ENCODE peak calls at places on chromosomes 11 and 22, in five cellular contexts. E is SK-N-DZ, S is stomach, R is GM12878, D is RPMI7951. M is an unnamed sample.
A peak's percentile ranks its signal among the peaks of the same experiment; 100 is the strongest.

GRCh38 chr11:67389477-67389876 is 2.3 kb upstream of the RAD9A start:
- DNase-seq in E (peak; percentile 51), S (peak; percentile 67), R (no peak), D (no peak), M (peak; percentile 71)

GRCh38 chr11:75469785-75470405 is 36.9 kb upstream of the KLHL35 start:
- DNase-seq in E (no peak), S (no peak), R (no peak), D (no peak), M (no peak)

GRCh38 chr11:124793466-124794278 is 6.5 kb downstream of the MSANTD2 start:
- DNase-seq in E (peak; percentile 9), S (no peak), R (no peak), D (peak; percentile 48), M (no peak)

GRCh38 chr11:35321532-35322320 is 97.6 kb downstream of the SLC1A2 start:
- DNase-seq in E (no peak), S (no peak), R (no peak), D (peak; percentile 85), M (no peak)

GRCh38 chr11:119169272-119169719 is 771 bp downstream of the NLRX1 start:
- DNase-seq in E (no peak), S (peak; percentile 33), R (no peak), D (peak; percentile 14), M (no peak)

GRCh38 chr22:45336971-45337431 is 27.3 kb downstream of the FAM118A start:
- DNase-seq in E (no peak), S (peak; percentile 84), R (no peak), D (no peak), M (no peak)

GRCh38 chr22:50357756-50358155 is 14.6 kb downstream of the PPP6R2 start:
- DNase-seq in E (no peak), S (no peak), R (no peak), D (no peak), M (no peak)

GRCh38 chr11:130403301-130403804 is 25.1 kb downstream of the ADAMTS8 start:
- DNase-seq in E (peak; percentile 32), S (no peak), R (no peak), D (peak; percentile 54), M (no peak)

GRCh38 chr22:20420157-20420842 is 17.3 kb downstream of the SCARF2 start:
- DNase-seq in E (no peak), S (no peak), R (no peak), D (no peak), M (peak; percentile 36)

GRCh38 chr11:111555255-111555654 is 14.7 kb downstream of the LAYN start:
- DNase-seq in E (no peak), S (no peak), R (no peak), D (peak; percentile 73), M (no peak)

GRCh38 chr11:111378773-111379499 is at the start of gene POU2AF1:
- DNase-seq in E (no peak), S (no peak), R (peak; percentile 82), D (peak; percentile 69), M (peak; percentile 92)

GRCh38 chr22:28819253-28820096 is 19.1 kb upstream of the XBP1 start:
- DNase-seq in E (no peak), S (peak; percentile 86), R (no peak), D (no peak), M (no peak)

GRCh38 chr11:134330611-134331564 is 900 bp upstream of the GLB1L2 start:
- DNase-seq in E (no peak), S (no peak), R (no peak), D (no peak), M (no peak)

GRCh38 chr11:59271247-59271755 is 58.6 kb upstream of the MPEG1 start:
- DNase-seq in E (no peak), S (no peak), R (no peak), D (no peak), M (no peak)

GRCh38 chr11:13119928-13120520 is 110.9 kb downstream of the RASSF10 start:
- DNase-seq in E (no peak), S (no peak), R (no peak), D (no peak), M (no peak)

GRCh38 chr11:44286268-44286880 is 23.6 kb downstream of the ALX4 start:
- DNase-seq in E (peak; percentile 42), S (peak; percentile 41), R (peak; percentile 2), D (peak; percentile 34), M (peak; percentile 18)

GRCh38 chr22:49760280-49760629 is 67.4 kb downstream of the BRD1 start:
- DNase-seq in E (no peak), S (no peak), R (peak; percentile 40), D (no peak), M (no peak)

GRCh38 chr11:75465701-75466531 is 32.9 kb upstream of the KLHL35 start:
- DNase-seq in E (no peak), S (no peak), R (no peak), D (no peak), M (no peak)

GRCh38 chr11:114298701-114299090 is 2.5 kb downstream of the NNMT start:
- DNase-seq in E (no peak), S (no peak), R (no peak), D (no peak), M (no peak)

GRCh38 chr11:115701284-115701875 is 197.2 kb upstream of the CADM1 start:
- DNase-seq in E (no peak), S (no peak), R (no peak), D (no peak), M (no peak)

GRCh38 chr11:13042873-13043338 is 33.8 kb downstream of the RASSF10 start:
- DNase-seq in E (no peak), S (no peak), R (no peak), D (no peak), M (no peak)

GRCh38 chr11:131458421-131458820 is 88.0 kb downstream of the NTM start:
- DNase-seq in E (no peak), S (no peak), R (no peak), D (no peak), M (no peak)

GRCh38 chr11:127670372-127670771 is 669.8 kb upstream of the KIRREL3 start:
- DNase-seq in E (peak; percentile 3), S (no peak), R (no peak), D (peak; percentile 18), M (no peak)

GRCh38 chr22:33063611-33064010 is 5.4 kb upstream of the SYN3 start:
- DNase-seq in E (no peak), S (no peak), R (no peak), D (no peak), M (no peak)

GRCh38 chr11:9565822-9566560 is 7.5 kb upstream of the WEE1 start:
- DNase-seq in E (peak; percentile 46), S (peak; percentile 39), R (peak; percentile 84), D (peak; percentile 100), M (no peak)

GRCh38 chr22:35838849-35839646 is 121.4 kb downstream of the APOL5 start:
- DNase-seq in E (peak; percentile 48), S (no peak), R (no peak), D (peak; percentile 80), M (no peak)

GRCh38 chr11:35116762-35117588 is 22.0 kb upstream of the CD44 start:
- DNase-seq in E (no peak), S (no peak), R (no peak), D (peak; percentile 85), M (no peak)

GRCh38 chr11:12786450-12786849 is 112.2 kb downstream of the TEAD1 start:
- DNase-seq in E (no peak), S (no peak), R (no peak), D (no peak), M (no peak)

M was measured in Peyer's patch.